ENCODE peak calls at places on chromosomes 3 and 15, in ten cellular contexts. G, N, K, T, Z, E, U, X, H and I are unnamed samples.
A peak's percentile ranks its signal among the peaks of the same experiment; 100 is the strongest.

GRCh38 chr3:60573494-60573893 is 677.8 kb downstream of the FHIT start:
- DNase-seq in U (no peak), X (no peak), E (no peak), K (no peak), Z (no peak), G (no peak), N (no peak), T (no peak), H (no peak), I (no peak)

GRCh38 chr3:120129718-120130117 is 35.5 kb upstream of the GSK3B start:
- DNase-seq in H (no peak), X (peak; percentile 43), E (no peak), G (no peak), Z (peak; percentile 4), K (no peak), U (no peak), T (no peak), N (no peak), I (no peak)

GRCh38 chr15:91853501-91853967 is at the start of gene SLCO3A1:
- DNase-seq in G (peak; percentile 62), T (peak; percentile 87), E (peak; percentile 63), U (peak; percentile 90), X (peak; percentile 49), H (no peak), K (peak; percentile 67), N (peak; percentile 76), Z (no peak), I (peak; percentile 84)

GRCh38 chr3:39208463-39209055 is 16.2 kb upstream of the XIRP1 start:
- DNase-seq in Z (peak; percentile 24), E (no peak), H (no peak), X (peak; percentile 46), U (no peak), G (peak; percentile 17), K (no peak), N (peak; percentile 20), T (peak; percentile 64), I (no peak)

GRCh38 chr3:139505829-139506386 is 29.6 kb upstream of the RBP2 start:
- DNase-seq in E (no peak), T (no peak), H (no peak), X (no peak), Z (no peak), U (no peak), K (no peak), N (no peak), G (no peak), I (no peak)

GRCh38 chr3:9217784-9218513 is 31.5 kb downstream of the SRGAP3 start:
- DNase-seq in X (no peak), H (no peak), K (no peak), U (no peak), T (no peak), E (no peak), Z (no peak), G (no peak), N (no peak), I (no peak)

GRCh38 chr3:42130329-42131070 is 39.3 kb downstream of the TRAK1 start:
- DNase-seq in K (no peak), Z (no peak), G (no peak), X (no peak), H (no peak), T (no peak), N (no peak), E (no peak), U (no peak), I (no peak)

GRCh38 chr3:112751564-112751963 is 95.1 kb downstream of the CD200R1L start:
- DNase-seq in U (no peak), T (no peak), K (no peak), G (no peak), Z (no peak), E (no peak), H (no peak), N (no peak), X (no peak), I (no peak)

GRCh38 chr3:119357190-119357589 is 63.0 kb downstream of the ARHGAP31 start:
- DNase-seq in K (no peak), T (no peak), N (no peak), U (no peak), G (no peak), X (no peak), E (no peak), Z (no peak), H (no peak), I (peak; percentile 69)